ENCODE peak calls at places on chromosomes 2 and 18, in six cellular contexts. G, T, Q, Z, M and N are unnamed samples.

GRCh38 chr2:213150315-213150951 is 979 bp downstream of the IKZF2 start:
- DNase-seq in Q (no peak), G (no peak), M (no peak), Z (peak; percentile 23), T (no peak), N (no peak)

GRCh38 chr18:23166863-23167531 is 31.7 kb downstream of the CABLES1 start:
- DNase-seq in G (no peak), Z (peak; percentile 76), M (no peak), Q (no peak), T (no peak), N (no peak)

GRCh38 chr2:5374736-5375135 is 317.4 kb upstream of the SOX11 start:
- DNase-seq in T (no peak), M (no peak), Z (no peak), G (no peak), Q (no peak), N (no peak)

GRCh38 chr2:239881031-239881471 is 144.1 kb downstream of the NDUFA10 start:
- DNase-seq in Z (no peak), Q (no peak), G (no peak), M (no peak), T (no peak), N (no peak)

GRCh38 chr2:7884338-7884737 is 797.5 kb upstream of the ID2 start:
- DNase-seq in G (no peak), T (no peak), M (no peak), Q (no peak), Z (no peak), N (no peak)

GRCh38 chr18:32802606-32803451 is 30.0 kb upstream of the KLHL14 start:
- DNase-seq in M (no peak), T (no peak), G (no peak), Q (no peak), Z (no peak), N (no peak)

GRCh38 chr2:56266761-56267411 is 83.1 kb downstream of the CCDC85A start:
- DNase-seq in T (no peak), M (no peak), Z (no peak), Q (no peak), G (no peak), N (no peak)

GRCh38 chr2:8465560-8465959 is 216.3 kb upstream of the ID2 start:
- DNase-seq in Z (no peak), T (no peak), Q (no peak), M (no peak), G (no peak), N (no peak)

GRCh38 chr2:239396881-239397681 is 3.7 kb downstream of the HDAC4 start:
- DNase-seq in Q (no peak), T (peak; percentile 22), G (no peak), Z (no peak), M (peak; percentile 3), N (no peak)

GRCh38 chr2:43129676-43130547 is 96.5 kb downstream of the ZFP36L2 start:
- DNase-seq in Q (no peak), G (no peak), T (no peak), Z (peak; percentile 18), M (no peak), N (no peak)

GRCh38 chr2:69216535-69217332 is 170.3 kb downstream of the GFPT1 start:
- DNase-seq in Q (no peak), T (no peak), G (no peak), M (no peak), Z (peak; percentile 79), N (no peak)

GRCh38 chr18:23881778-23882177 is 132.8 kb upstream of the TTC39C start:
- DNase-seq in T (no peak), Z (no peak), M (no peak), Q (no peak), G (no peak), N (no peak)

GRCh38 chr2:232537079-232537478 is 2.4 kb upstream of the CHRNG start:
- DNase-seq in M (peak; percentile 30), Q (no peak), G (no peak), Z (no peak), T (no peak), N (no peak)

GRCh38 chr2:85111819-85112281 is 21.3 kb upstream of the TCF7L1 start:
- DNase-seq in Q (no peak), T (no peak), G (no peak), Z (peak; percentile 56), M (no peak), N (no peak)

GRCh38 chr2:3630631-3631030 is 27.4 kb upstream of the ALLC start:
- DNase-seq in T (no peak), G (no peak), Q (no peak), M (no peak), Z (no peak), N (no peak)

GRCh38 chr2:67295406-67295805 is 101.7 kb upstream of the ETAA1 start:
- DNase-seq in Z (no peak), G (no peak), M (no peak), Q (no peak), T (no peak), N (no peak)

GRCh38 chr2:60549250-60550150 is 4.0 kb downstream of the BCL11A start:
- DNase-seq in T (no peak), Q (no peak), G (no peak), Z (no peak), M (peak; percentile 36), N (no peak)

GRCh38 chr2:186895451-186895850 is 46.5 kb upstream of the ZSWIM2 start:
- DNase-seq in Z (no peak), Q (no peak), G (no peak), M (no peak), T (no peak), N (no peak)

GRCh38 chr2:169599568-169599967 is 15.4 kb downstream of the PPIG start:
- DNase-seq in G (no peak), T (no peak), M (no peak), Q (no peak), Z (no peak), N (no peak)

GRCh38 chr2:227106845-227107759 is 56.9 kb downstream of the COL4A4 start:
- DNase-seq in M (peak; percentile 52), G (peak; percentile 1), Z (peak; percentile 75), T (peak; percentile 21), Q (peak; percentile 32), N (peak; percentile 51)

GRCh38 chr2:118321436-118322100 is 233.3 kb downstream of the INSIG2 start:
- DNase-seq in Q (no peak), M (no peak), Z (no peak), G (no peak), T (no peak), N (no peak)

GRCh38 chr2:38037757-38038615 is 38.0 kb downstream of the CYP1B1 start:
- DNase-seq in Z (peak; percentile 76), Q (peak; percentile 29), T (no peak), G (no peak), M (no peak), N (peak; percentile 16)

GRCh38 chr2:95346236-95346737 is 49.1 kb downstream of the KCNIP3 start:
- DNase-seq in Z (peak; percentile 45), Q (no peak), T (no peak), G (no peak), M (peak; percentile 17), N (peak; percentile 29)

GRCh38 chr2:128301501-128301966 is 17.1 kb downstream of the HS6ST1 start:
- DNase-seq in Q (no peak), G (peak; percentile 56), T (no peak), M (peak; percentile 38), Z (peak; percentile 98), N (no peak)

GRCh38 chr2:165901595-165901994 is 52.0 kb downstream of the TTC21B start:
- DNase-seq in Z (no peak), Q (no peak), T (no peak), M (no peak), G (no peak), N (no peak)